ENCODE peak calls at places on chromosomes 1 and 21, in six cellular contexts. S is cardiac fibroblast, L is hepatocyte, O is bronchial epithelial cell, X is fibroblast of lung, W is brain microvascular endothelial cell. Z is an unnamed sample.
A peak's percentile ranks its signal among the peaks of the same experiment; 100 is the strongest.

GRCh38 chr1:207654320-207654719 is 9.4 kb downstream of the CR1L start:
- DNase-seq in W (no peak), O (peak; percentile 6), L (no peak), X (peak; percentile 12), S (peak; percentile 7), Z (no peak)

GRCh38 chr1:151993734-151994496 is at the start of gene S100A10:
- DNase-seq in W (no peak), S (peak; percentile 91), O (peak; percentile 77), L (peak; percentile 93), X (peak; percentile 76), Z (peak; percentile 81)

GRCh38 chr1:212575333-212575732 is 33.2 kb upstream of the ATF3 start:
- DNase-seq in W (no peak), L (no peak), O (no peak), S (no peak), X (no peak), Z (no peak)

GRCh38 chr21:27423906-27424595 is 457.2 kb upstream of the ADAMTS5 start:
- DNase-seq in L (peak; percentile 14), S (peak; percentile 73), W (peak; percentile 67), O (peak; percentile 46), X (no peak), Z (peak; percentile 56)

GRCh38 chr1:226751214-226751613 is 12.1 kb upstream of the ITPKB start:
- DNase-seq in O (no peak), X (no peak), L (no peak), W (no peak), S (no peak), Z (no peak)

GRCh38 chr1:7199077-7199779 is 414.0 kb downstream of the CAMTA1 start:
- DNase-seq in S (no peak), W (no peak), X (no peak), L (no peak), O (no peak), Z (peak; percentile 40)

GRCh38 chr1:185412385-185413074 is 95.5 kb upstream of the IVNS1ABP start:
- DNase-seq in W (no peak), L (no peak), X (no peak), S (no peak), O (peak; percentile 74), Z (no peak)

GRCh38 chr1:94989911-94990463 is 63.1 kb upstream of the CNN3 start:
- DNase-seq in W (no peak), O (no peak), X (no peak), L (no peak), S (peak; percentile 71), Z (no peak)

GRCh38 chr1:32361674-32362473 is 411 bp downstream of the FAM229A start:
- DNase-seq in L (peak; percentile 73), S (peak; percentile 51), O (peak; percentile 17), W (peak; percentile 20), X (peak; percentile 22), Z (no peak)

GRCh38 chr1:26285366-26286063 is 5.6 kb downstream of the SH3BGRL3 start:
- DNase-seq in L (no peak), O (no peak), S (no peak), W (no peak), X (no peak), Z (no peak)

GRCh38 chr1:111515291-111516007 is 12.0 kb upstream of the ADORA3 start:
- DNase-seq in S (peak; percentile 51), W (peak; percentile 27), O (peak; percentile 31), L (no peak), X (peak; percentile 29), Z (peak; percentile 45)

GRCh38 chr1:7432102-7432895 is 338.8 kb upstream of the VAMP3 start:
- DNase-seq in X (no peak), L (no peak), O (no peak), S (no peak), W (no peak), Z (no peak)

GRCh38 chr1:21775985-21776562 is 6.9 kb downstream of the USP48 start:
- DNase-seq in O (peak; percentile 7), S (no peak), X (peak; percentile 82), L (no peak), W (no peak), Z (peak; percentile 32)

GRCh38 chr1:11641776-11642305 is 12.4 kb downstream of the FBXO2 start:
- DNase-seq in W (no peak), O (no peak), S (no peak), L (no peak), X (no peak), Z (no peak)

GRCh38 chr1:179217943-179218507 is 11.5 kb downstream of the ABL2 start:
- DNase-seq in X (peak; percentile 67), W (no peak), S (peak; percentile 85), L (no peak), O (peak; percentile 29), Z (peak; percentile 25)

GRCh38 chr21:28333455-28334108 is 659.1 kb downstream of the LTN1 start:
- DNase-seq in O (peak; percentile 63), S (peak; percentile 83), X (peak; percentile 84), L (no peak), W (no peak), Z (no peak)

GRCh38 chr1:76933847-76934657 is 66.8 kb downstream of the ST6GALNAC5 start:
- DNase-seq in O (no peak), X (no peak), L (no peak), S (no peak), W (no peak), Z (no peak)
- H3K4me3 ChIP-seq in O (no peak overlapping the region), X (no peak overlapping the region), L (no peak overlapping the region), S (no peak overlapping the region), W (no peak overlapping the region), Z (no peak overlapping the region)

GRCh38 chr1:156491151-156491949 is 9.2 kb downstream of the MEF2D start:
- DNase-seq in S (no peak), L (no peak), W (no peak), X (no peak), O (no peak), Z (no peak)
- H3K4me3 ChIP-seq in S (no peak overlapping the region), L (no peak overlapping the region), W (no peak overlapping the region), X (no peak overlapping the region), O (no peak overlapping the region), Z (no peak overlapping the region)

GRCh38 chr1:154193821-154194220 is 1.9 kb upstream of the TPM3 start:
- DNase-seq in L (no peak), O (peak; percentile 84), S (peak; percentile 35), W (no peak), X (no peak), Z (no peak)

GRCh38 chr1:154199563-154199879 is 6.6 kb downstream of the CFAP141 start:
- DNase-seq in S (no peak), W (no peak), O (no peak), X (peak; percentile 30), L (peak; percentile 41), Z (no peak)

GRCh38 chr1:154198756-154199562 is 7.1 kb upstream of the TPM3 start:
- DNase-seq in L (peak; percentile 76), S (peak; percentile 78), X (peak; percentile 77), W (peak; percentile 65), O (peak; percentile 71), Z (peak; percentile 67)
- H3K4me3 ChIP-seq in L (no peak overlapping the region), S (no peak overlapping the region), X (peak overlapping the region; percentile 43), W (no peak overlapping the region), O (no peak overlapping the region), Z (peak overlapping the region; percentile 15)

GRCh38 chr1:98034505-98034904 is 113.7 kb upstream of the DPYD start:
- DNase-seq in S (peak; percentile 49), X (no peak), O (no peak), W (no peak), L (no peak), Z (peak; percentile 64)
- H3K4me3 ChIP-seq in S (no peak overlapping the region), X (no peak overlapping the region), O (no peak overlapping the region), W (no peak overlapping the region), L (no peak overlapping the region), Z (no peak overlapping the region)

DNA sequence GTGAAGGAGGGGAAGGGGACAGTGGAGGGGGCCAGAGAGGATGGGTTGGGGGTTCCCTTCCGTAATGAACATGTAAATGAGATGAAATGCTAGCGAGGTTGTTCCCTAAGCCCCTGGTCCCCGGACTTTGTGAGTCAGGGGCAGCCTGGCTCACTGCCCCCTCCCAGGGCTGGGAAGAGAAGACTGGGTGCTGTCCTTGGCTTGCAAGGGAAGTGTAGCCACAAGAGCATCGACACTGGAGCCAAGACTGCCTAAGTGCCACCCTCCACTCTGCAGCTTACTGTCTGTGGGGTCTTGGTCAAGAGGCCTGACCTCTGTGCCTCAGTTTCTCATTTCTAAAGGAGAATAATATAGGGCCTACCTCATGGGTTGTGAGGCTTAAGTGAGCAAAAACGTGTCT is 483 bp downstream of the PEAR1 start:
- DNase-seq in X (no peak), L (no peak), O (no peak), W (no peak), S (no peak), Z (no peak)
- H3K4me3 ChIP-seq in X (peak overlapping the region; percentile 29), L (no peak overlapping the region), O (peak overlapping the region; percentile 16), W (peak overlapping the region; percentile 54), S (peak overlapping the region; percentile 68), Z (peak overlapping the region; percentile 50)

Z was measured in astrocyte of the spinal cord.